ENCODE peak calls at places on chromosomes 5 and 9, in four cellular contexts. Y, Z, D and T are unnamed samples.

GRCh38 chr5:61965074-61965473 is 340.9 kb upstream of the KIF2A start:
- DNase-seq in Z (no peak), D (peak; percentile 25), Y (no peak), T (peak; percentile 29)

GRCh38 chr9:131707677-131708612 is 31.9 kb downstream of the RAPGEF1 start:
- DNase-seq in Y (no peak), Z (no peak), D (peak; percentile 80), T (peak; percentile 79)

GRCh38 chr5:35762368-35762767 is 94.3 kb upstream of the IL7R start:
- DNase-seq in Z (no peak), D (no peak), Y (no peak), T (no peak)

GRCh38 chr5:80275347-80275746 is 19.5 kb upstream of the SERINC5 start:
- DNase-seq in D (no peak), Z (peak; percentile 57), Y (no peak), T (no peak)

GRCh38 chr9:111386386-111386785 is 56.4 kb upstream of the OR2K2 start:
- DNase-seq in D (no peak), Y (no peak), Z (no peak), T (no peak)

GRCh38 chr5:73917433-73917832 is 291.4 kb downstream of the ARHGEF28 start:
- DNase-seq in Y (no peak), Z (no peak), D (peak; percentile 68), T (no peak)

GRCh38 chr5:172644711-172645110 is 3.6 kb downstream of the NEURL1B start:
- DNase-seq in Z (peak; percentile 51), Y (no peak), D (no peak), T (no peak)

GRCh38 chr9:97788763-97789663 is 64.0 kb upstream of the FOXE1 start:
- DNase-seq in D (no peak), Z (no peak), Y (no peak), T (no peak)

GRCh38 chr5:160926428-160926827 is 74.4 kb upstream of the ATP10B start:
- DNase-seq in Z (no peak), Y (peak; percentile 86), D (peak; percentile 50), T (peak; percentile 79)

GRCh38 chr5:168314735-168315411 is 23.4 kb downstream of the WWC1 start:
- DNase-seq in Z (no peak), D (peak; percentile 93), Y (peak; percentile 89), T (peak; percentile 99)

GRCh38 chr9:4689687-4690104 is 10.3 kb downstream of the CDC37L1 start:
- DNase-seq in D (no peak), Y (no peak), Z (no peak), T (no peak)

GRCh38 chr9:20319641-20320337 is 302.5 kb downstream of the MLLT3 start:
- DNase-seq in D (no peak), Z (no peak), Y (no peak), T (peak; percentile 9)

GRCh38 chr9:17802249-17802857 is 223.5 kb downstream of the SH3GL2 start:
- DNase-seq in Y (no peak), D (no peak), Z (no peak), T (no peak)

DNA sequence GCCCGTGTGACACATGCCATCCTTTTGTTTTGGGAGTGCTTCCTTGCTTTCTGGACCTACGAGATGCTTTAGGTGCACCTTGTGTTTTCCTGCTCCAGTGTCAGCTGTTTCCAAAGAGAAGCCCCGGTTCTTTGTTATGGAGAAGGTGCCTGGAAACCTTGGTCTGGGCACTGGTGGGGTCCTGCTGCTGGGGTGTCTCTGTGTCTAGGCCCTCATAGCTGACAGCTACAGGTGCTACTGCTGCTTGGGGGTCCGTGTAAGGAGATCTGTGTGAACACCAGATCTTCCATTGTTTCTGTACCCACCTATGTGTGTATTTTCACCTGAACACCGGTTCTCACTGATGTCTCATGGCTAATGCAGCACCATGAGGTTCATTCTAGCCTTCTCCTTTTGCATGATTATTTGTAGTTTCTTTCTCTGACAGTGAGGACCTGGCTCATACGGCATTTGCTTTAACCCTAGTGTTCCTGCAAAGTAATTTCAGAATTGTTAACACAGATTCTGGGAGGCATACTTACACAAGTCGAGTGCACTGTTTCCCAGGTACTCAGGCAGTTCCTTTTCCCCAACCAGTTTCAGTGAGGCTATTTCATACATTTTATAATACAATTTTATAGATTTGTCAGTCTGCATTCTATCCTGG is 13.2 kb upstream of the FAM120AOS start:
- DNase-seq in D (no peak), Y (no peak), Z (no peak), T (no peak)
- H3K4me3 ChIP-seq in D (no peak overlapping the region), Y (no peak overlapping the region), Z (no peak overlapping the region), T (no peak overlapping the region)

DNA sequence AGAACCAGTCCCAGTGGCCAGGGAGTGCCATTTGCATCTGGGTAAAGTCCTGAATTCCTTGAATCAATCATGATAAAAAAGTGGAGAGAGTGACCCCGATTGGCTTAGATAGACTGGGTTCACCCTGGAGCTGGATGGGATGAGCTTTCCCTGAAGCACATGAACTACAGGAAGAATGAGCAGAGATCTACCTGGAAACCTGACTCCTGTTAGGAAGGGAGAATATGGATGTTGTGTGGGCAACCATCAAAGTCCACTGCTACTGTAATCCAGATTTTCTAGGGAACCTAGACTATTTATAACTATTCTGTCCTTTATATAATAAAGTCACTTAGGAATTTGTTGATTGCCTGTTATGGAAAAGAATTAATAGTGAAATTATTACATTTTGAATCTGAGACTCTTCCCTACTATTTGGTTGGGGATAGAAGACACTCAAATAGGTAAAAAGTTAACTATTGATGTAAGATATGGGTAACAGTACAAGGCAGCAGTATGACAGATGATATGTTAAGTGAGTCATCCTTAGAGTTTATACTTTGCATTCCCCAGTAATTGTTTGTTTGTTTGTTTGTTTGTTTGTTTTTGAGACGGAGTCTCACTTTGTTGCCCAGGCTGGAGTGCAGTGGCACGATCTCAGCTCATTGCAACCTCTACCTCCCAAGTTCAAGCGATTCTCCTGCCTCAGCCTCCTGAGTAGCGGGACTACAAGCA is 17.9 kb downstream of the CYSTM1 start:
- DNase-seq in Y (no peak), D (no peak), Z (no peak), T (peak; percentile 77)
- H3K4me3 ChIP-seq in Y (no peak overlapping the region), D (no peak overlapping the region), Z (no peak overlapping the region), T (no peak overlapping the region)

GRCh38 chr5:150757087-150757649 is 1.6 kb downstream of the DCTN4 start:
- DNase-seq in Z (no peak), Y (no peak), D (no peak), T (no peak)
- H3K4me3 ChIP-seq in Z (peak overlapping the region; percentile 79), Y (peak overlapping the region; percentile 53), D (no peak overlapping the region), T (no peak overlapping the region)

DNA sequence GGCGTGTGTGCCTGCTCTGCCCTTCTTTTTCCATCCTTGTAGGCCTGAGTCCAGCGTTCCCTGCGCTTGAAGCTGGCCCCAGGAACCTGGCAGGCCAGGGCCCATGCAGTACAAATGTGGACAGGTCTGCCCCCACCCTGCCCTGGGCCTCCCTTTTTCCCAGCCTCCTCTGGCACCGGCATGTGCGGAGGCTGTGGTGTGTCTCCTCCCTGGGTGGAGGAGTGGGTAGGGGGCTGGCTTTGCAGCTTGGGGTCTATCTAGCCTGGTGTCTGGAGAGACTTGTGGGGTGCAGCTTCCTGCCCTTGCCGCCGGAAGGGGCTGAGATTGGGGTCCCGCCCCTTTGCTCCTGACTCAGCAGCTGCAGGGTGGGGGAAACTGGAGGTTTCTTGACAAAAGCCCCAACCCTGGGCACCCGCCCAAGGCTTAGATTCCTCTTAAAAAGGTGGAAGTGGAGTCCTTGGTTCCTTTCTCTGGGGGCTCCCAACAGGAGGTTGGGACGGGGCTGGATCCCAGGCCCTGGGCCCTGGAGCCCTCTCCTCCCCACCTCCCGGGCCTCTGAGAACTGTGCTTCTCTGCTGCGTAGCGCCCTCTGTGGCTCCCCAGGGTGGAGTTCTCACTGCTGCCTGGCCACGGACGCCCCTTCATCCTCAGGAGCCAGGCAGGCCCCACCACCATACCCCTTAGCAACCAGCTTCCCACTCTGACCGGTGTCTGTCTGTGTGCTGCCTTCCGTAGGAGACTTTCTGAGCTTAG is 18.0 kb downstream of the RXRA start:
- DNase-seq in D (no peak), Y (no peak), Z (no peak), T (no peak)
- H3K4me3 ChIP-seq in D (no peak overlapping the region), Y (no peak overlapping the region), Z (no peak overlapping the region), T (no peak overlapping the region)

DNA sequence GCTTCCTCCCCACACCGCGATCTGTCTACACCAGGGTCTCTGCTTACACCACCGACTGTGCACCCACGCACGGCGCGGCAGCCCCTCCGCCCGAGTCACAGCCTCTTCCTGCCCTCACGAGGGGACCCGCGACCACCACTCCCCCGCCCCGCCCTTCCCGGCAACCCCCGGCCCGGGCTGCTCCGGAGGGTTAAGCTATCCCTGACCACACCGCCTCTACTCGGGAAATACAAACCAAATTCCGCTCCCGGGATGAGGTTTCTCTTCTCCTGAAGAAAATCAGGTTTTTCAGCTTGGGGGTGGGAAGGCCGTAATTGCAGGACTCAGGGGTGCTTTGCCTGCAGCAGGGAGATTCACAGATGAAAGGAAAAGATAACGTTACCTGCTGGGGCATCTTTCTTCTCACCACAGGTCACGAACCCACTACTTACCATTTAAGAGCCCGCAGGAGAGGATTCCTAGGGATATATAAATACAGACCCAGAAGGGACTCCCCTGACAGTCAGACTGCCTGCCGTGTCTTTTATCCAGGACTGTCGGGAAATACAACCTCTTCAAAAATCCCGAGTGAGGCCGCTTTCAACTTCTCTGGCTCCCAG is 63.5 kb downstream of the ROR2 start:
- DNase-seq in Z (peak; percentile 71), Y (no peak), D (no peak), T (no peak)
- H3K4me3 ChIP-seq in Z (peak overlapping the region; percentile 31), Y (no peak overlapping the region), D (no peak overlapping the region), T (no peak overlapping the region)

GRCh38 chr9:135736265-135736978 is 34.4 kb downstream of the KCNT1 start:
- DNase-seq in D (no peak), Z (peak; percentile 50), Y (no peak), T (no peak)

GRCh38 chr9:135729480-135729879 is 27.5 kb downstream of the KCNT1 start:
- DNase-seq in D (no peak), Z (no peak), Y (no peak), T (no peak)

GRCh38 chr9:135731454-135731853 is 29.5 kb downstream of the KCNT1 start:
- DNase-seq in Z (no peak), D (no peak), Y (no peak), T (no peak)

GRCh38 chr9:135734616-135735144 is 32.7 kb downstream of the KCNT1 start:
- DNase-seq in Z (no peak), Y (no peak), D (no peak), T (no peak)

GRCh38 chr9:135732569-135733257 is 30.7 kb downstream of the KCNT1 start:
- DNase-seq in Y (no peak), D (no peak), Z (no peak), T (no peak)
- H3K4me3 ChIP-seq in Y (no peak overlapping the region), D (no peak overlapping the region), Z (no peak overlapping the region), T (no peak overlapping the region)